ENCODE peak calls at places on chromosomes 12 and 14, in seven cellular contexts. One of them, this sample, is unnamed.

GRCh38 chr12:115417610-115418009 is 733.6 kb upstream of the TBX3 start:
- DNase-seq in thoracic aorta: no peak
- DNase-seq in fibroblast of mammary gland: no peak
- DNase-seq in HFFc6: no peak
- DNase-seq in psoas muscle: no peak
- DNase-seq in lower lobe of right lung: no peak
- DNase-seq in astrocyte of the cerebellum: no peak
- DNase-seq in this sample: no peak

GRCh38 chr12:54126696-54127537 is 61.9 kb downstream of the SMUG1 start:
- DNase-seq in thoracic aorta: peak
- DNase-seq in fibroblast of mammary gland: peak
- DNase-seq in HFFc6: no peak
- DNase-seq in psoas muscle: peak
- DNase-seq in lower lobe of right lung: peak
- DNase-seq in astrocyte of the cerebellum: no peak
- DNase-seq in this sample: no peak

GRCh38 chr14:24149302-24149969 is 2.1 kb downstream of the RNF31 start:
- DNase-seq in thoracic aorta: no peak
- DNase-seq in fibroblast of mammary gland: no peak
- DNase-seq in HFFc6: no peak
- DNase-seq in psoas muscle: no peak
- DNase-seq in lower lobe of right lung: no peak
- DNase-seq in astrocyte of the cerebellum: no peak
- DNase-seq in this sample: no peak

GRCh38 chr12:109764123-109764522 is 50.5 kb downstream of the FAM222A start:
- DNase-seq in thoracic aorta: no peak
- DNase-seq in fibroblast of mammary gland: no peak
- DNase-seq in HFFc6: no peak
- DNase-seq in psoas muscle: no peak
- DNase-seq in lower lobe of right lung: peak
- DNase-seq in astrocyte of the cerebellum: no peak
- DNase-seq in this sample: no peak

GRCh38 chr14:52792097-52792415 is 649 bp upstream of the GNPNAT1 start:
- DNase-seq in thoracic aorta: no peak
- DNase-seq in fibroblast of mammary gland: no peak
- DNase-seq in HFFc6: no peak
- DNase-seq in psoas muscle: no peak
- DNase-seq in lower lobe of right lung: no peak
- DNase-seq in astrocyte of the cerebellum: no peak
- DNase-seq in this sample: no peak

GRCh38 chr12:2017724-2018337 is 13.6 kb upstream of the DCP1B start:
- DNase-seq in thoracic aorta: no peak
- DNase-seq in fibroblast of mammary gland: no peak
- DNase-seq in HFFc6: no peak
- DNase-seq in psoas muscle: no peak
- DNase-seq in lower lobe of right lung: no peak
- DNase-seq in astrocyte of the cerebellum: no peak
- DNase-seq in this sample: no peak

GRCh38 chr12:109875572-109876131 is 4.7 kb downstream of the GLTP start:
- DNase-seq in thoracic aorta: no peak
- DNase-seq in fibroblast of mammary gland: no peak
- DNase-seq in HFFc6: no peak
- DNase-seq in psoas muscle: no peak
- DNase-seq in lower lobe of right lung: peak
- DNase-seq in astrocyte of the cerebellum: no peak
- DNase-seq in this sample: no peak

GRCh38 chr14:55645845-55646832 is 66.1 kb downstream of the KTN1 start:
- DNase-seq in thoracic aorta: no peak
- DNase-seq in fibroblast of mammary gland: no peak
- DNase-seq in HFFc6: no peak
- DNase-seq in psoas muscle: no peak
- DNase-seq in lower lobe of right lung: no peak
- DNase-seq in astrocyte of the cerebellum: no peak
- DNase-seq in this sample: no peak

GRCh38 chr12:31591308-31591901 is 469 bp upstream of the DENND5B start:
- DNase-seq in thoracic aorta: no peak
- DNase-seq in fibroblast of mammary gland: peak
- DNase-seq in HFFc6: no peak
- DNase-seq in psoas muscle: no peak
- DNase-seq in lower lobe of right lung: no peak
- DNase-seq in astrocyte of the cerebellum: no peak
- DNase-seq in this sample: peak

GRCh38 chr14:60164404-60164716 is 838 bp downstream of the DHRS7 start:
- DNase-seq in thoracic aorta: no peak
- DNase-seq in fibroblast of mammary gland: no peak
- DNase-seq in HFFc6: peak
- DNase-seq in psoas muscle: no peak
- DNase-seq in lower lobe of right lung: no peak
- DNase-seq in astrocyte of the cerebellum: no peak
- DNase-seq in this sample: no peak
- TF ChIP-seq CTCF in thoracic aorta: no peak
- TF ChIP-seq CTCF in fibroblast of mammary gland: no peak
- TF ChIP-seq CTCF in HFFc6: no peak
- TF ChIP-seq CTCF in psoas muscle: no peak
- TF ChIP-seq CTCF in lower lobe of right lung: no peak
- TF ChIP-seq CTCF in astrocyte of the cerebellum: no peak
- TF ChIP-seq CTCF in this sample: no peak

GRCh38 chr14:21553266-21553665 is 26.6 kb downstream of the OR10G3 start:
- DNase-seq in thoracic aorta: no peak
- DNase-seq in fibroblast of mammary gland: no peak
- DNase-seq in HFFc6: no peak
- DNase-seq in psoas muscle: no peak
- DNase-seq in lower lobe of right lung: no peak
- DNase-seq in astrocyte of the cerebellum: no peak
- DNase-seq in this sample: no peak

GRCh38 chr14:21558703-21559063 is 21.2 kb downstream of the OR10G3 start:
- DNase-seq in thoracic aorta: no peak
- DNase-seq in fibroblast of mammary gland: no peak
- DNase-seq in HFFc6: no peak
- DNase-seq in psoas muscle: no peak
- DNase-seq in lower lobe of right lung: no peak
- DNase-seq in astrocyte of the cerebellum: no peak
- DNase-seq in this sample: no peak

GRCh38 chr14:21556378-21557083 is 23.3 kb downstream of the OR10G3 start:
- DNase-seq in thoracic aorta: no peak
- DNase-seq in fibroblast of mammary gland: no peak
- DNase-seq in HFFc6: no peak
- DNase-seq in psoas muscle: no peak
- DNase-seq in lower lobe of right lung: no peak
- DNase-seq in astrocyte of the cerebellum: no peak
- DNase-seq in this sample: no peak

DNA sequence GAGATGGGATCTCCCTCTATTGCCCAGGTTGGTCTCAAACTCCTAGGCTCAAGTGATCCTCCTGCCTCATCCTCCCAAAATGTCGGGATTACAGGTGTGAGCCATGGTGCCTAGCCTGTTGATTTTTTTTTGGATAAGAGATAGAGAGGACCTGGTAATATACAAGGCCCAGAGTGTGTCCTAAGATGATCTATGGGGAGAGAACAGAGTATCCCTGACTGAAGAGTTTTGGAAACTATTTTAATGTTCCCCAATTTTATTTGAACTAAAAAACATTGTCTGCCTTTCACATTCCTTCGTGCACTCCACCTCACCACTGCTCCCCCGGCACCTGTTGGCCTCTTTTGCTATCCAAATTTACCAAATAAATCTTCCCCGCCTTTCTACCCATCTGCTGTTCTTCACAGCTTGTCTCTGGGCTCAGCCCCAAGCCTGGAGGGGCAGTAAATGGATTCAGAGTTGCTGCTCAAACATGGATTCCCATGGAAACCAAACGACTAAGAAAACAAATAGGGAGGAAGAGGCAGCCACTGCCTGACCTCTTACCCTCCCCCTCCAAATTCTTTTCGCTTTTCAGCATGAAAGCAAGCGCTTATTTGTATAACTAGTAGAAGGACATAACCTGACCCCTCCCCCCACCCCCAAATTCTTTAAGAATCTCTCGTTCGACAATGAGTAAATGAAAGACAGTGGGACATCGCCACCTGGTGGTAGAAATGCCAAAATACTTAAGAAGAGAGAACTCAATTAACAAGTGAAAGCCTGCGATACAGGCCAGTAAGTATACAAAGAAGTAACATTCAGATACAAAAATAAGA is 22.6 kb downstream of the OR10G3 start:
- DNase-seq in thoracic aorta: peak
- DNase-seq in fibroblast of mammary gland: peak
- DNase-seq in HFFc6: peak
- DNase-seq in psoas muscle: peak
- DNase-seq in lower lobe of right lung: peak
- DNase-seq in astrocyte of the cerebellum: peak
- DNase-seq in this sample: peak
- TF ChIP-seq CTCF in thoracic aorta: peak
- TF ChIP-seq CTCF in fibroblast of mammary gland: peak
- TF ChIP-seq CTCF in HFFc6: peak
- TF ChIP-seq CTCF in psoas muscle: peak
- TF ChIP-seq CTCF in lower lobe of right lung: peak
- TF ChIP-seq CTCF in astrocyte of the cerebellum: peak
- TF ChIP-seq CTCF in this sample: peak

GRCh38 chr14:26206640-26207039 is 391.2 kb downstream of the NOVA1 start:
- DNase-seq in thoracic aorta: no peak
- DNase-seq in fibroblast of mammary gland: no peak
- DNase-seq in HFFc6: no peak
- DNase-seq in psoas muscle: no peak
- DNase-seq in lower lobe of right lung: no peak
- DNase-seq in astrocyte of the cerebellum: no peak
- DNase-seq in this sample: no peak
- TF ChIP-seq CTCF in thoracic aorta: no peak
- TF ChIP-seq CTCF in fibroblast of mammary gland: no peak
- TF ChIP-seq CTCF in HFFc6: no peak
- TF ChIP-seq CTCF in psoas muscle: no peak
- TF ChIP-seq CTCF in lower lobe of right lung: no peak
- TF ChIP-seq CTCF in astrocyte of the cerebellum: no peak
- TF ChIP-seq CTCF in this sample: no peak

GRCh38 chr12:121030576-121031212 is 8.4 kb downstream of the OASL start:
- DNase-seq in thoracic aorta: no peak
- DNase-seq in fibroblast of mammary gland: no peak
- DNase-seq in HFFc6: no peak
- DNase-seq in psoas muscle: no peak
- DNase-seq in lower lobe of right lung: peak
- DNase-seq in astrocyte of the cerebellum: no peak
- DNase-seq in this sample: no peak

GRCh38 chr12:121025442-121026226 is 9.3 kb upstream of the C12orf43 start:
- DNase-seq in thoracic aorta: no peak
- DNase-seq in fibroblast of mammary gland: no peak
- DNase-seq in HFFc6: no peak
- DNase-seq in psoas muscle: no peak
- DNase-seq in lower lobe of right lung: peak
- DNase-seq in astrocyte of the cerebellum: no peak
- DNase-seq in this sample: no peak

GRCh38 chr12:121022713-121023112 is 6.4 kb upstream of the C12orf43 start:
- DNase-seq in thoracic aorta: no peak
- DNase-seq in fibroblast of mammary gland: no peak
- DNase-seq in HFFc6: no peak
- DNase-seq in psoas muscle: no peak
- DNase-seq in lower lobe of right lung: no peak
- DNase-seq in astrocyte of the cerebellum: no peak
- DNase-seq in this sample: no peak

GRCh38 chr12:121023799-121024198 is 7.5 kb upstream of the C12orf43 start:
- DNase-seq in thoracic aorta: no peak
- DNase-seq in fibroblast of mammary gland: no peak
- DNase-seq in HFFc6: no peak
- DNase-seq in psoas muscle: no peak
- DNase-seq in lower lobe of right lung: peak
- DNase-seq in astrocyte of the cerebellum: no peak
- DNase-seq in this sample: no peak

GRCh38 chr12:121026274-121027045 is 10.2 kb upstream of the C12orf43 start:
- DNase-seq in thoracic aorta: no peak
- DNase-seq in fibroblast of mammary gland: no peak
- DNase-seq in HFFc6: no peak
- DNase-seq in psoas muscle: no peak
- DNase-seq in lower lobe of right lung: peak
- DNase-seq in astrocyte of the cerebellum: no peak
- DNase-seq in this sample: no peak
- TF ChIP-seq CTCF in thoracic aorta: no peak
- TF ChIP-seq CTCF in fibroblast of mammary gland: no peak
- TF ChIP-seq CTCF in HFFc6: peak
- TF ChIP-seq CTCF in psoas muscle: no peak
- TF ChIP-seq CTCF in lower lobe of right lung: no peak
- TF ChIP-seq CTCF in astrocyte of the cerebellum: no peak
- TF ChIP-seq CTCF in this sample: peak